ENCODE peak calls at places on chromosomes 16 and 17, in seven cellular contexts. T, N, B, O, G, M and V are unnamed samples.
A peak's percentile ranks its signal among the peaks of the same experiment; 100 is the strongest.

GRCh38 chr16:85145188-85145587 is 32.9 kb upstream of the CIBAR2 start:
- DNase-seq in T (no peak), N (no peak), B (no peak), O (no peak), G (no peak), M (no peak), V (no peak)

GRCh38 chr17:13593757-13594156 is 8.0 kb downstream of the HS3ST3A1 start:
- DNase-seq in T (no peak), N (no peak), B (peak; percentile 80), O (no peak), G (no peak), M (no peak), V (no peak)

GRCh38 chr17:45121055-45121454 is 11.3 kb downstream of the PLCD3 start:
- DNase-seq in T (no peak), N (no peak), B (no peak), O (no peak), G (no peak), M (peak; percentile 65), V (no peak)

GRCh38 chr17:17494499-17495447 is 1.4 kb downstream of the RASD1 start:
- DNase-seq in T (peak; percentile 51), N (peak; percentile 41), B (peak; percentile 74), O (no peak), G (no peak), M (peak; percentile 91), V (no peak)

GRCh38 chr17:56819431-56820145 is 14.1 kb downstream of the C17orf67 start:
- DNase-seq in T (no peak), N (peak; percentile 64), B (peak; percentile 87), O (no peak), G (peak; percentile 26), M (peak; percentile 98), V (no peak)

GRCh38 chr16:75116081-75116910 is at the start of gene LDHD:
- DNase-seq in T (peak; percentile 83), N (peak; percentile 90), B (peak; percentile 68), O (no peak), G (no peak), M (peak; percentile 82), V (no peak)

GRCh38 chr17:72518810-72519597 is 398.2 kb downstream of the SOX9 start:
- DNase-seq in T (no peak), N (no peak), B (no peak), O (no peak), G (no peak), M (no peak), V (no peak)

GRCh38 chr17:44360144-44360533 is 3.5 kb downstream of the FAM171A2 start:
- DNase-seq in T (no peak), N (no peak), B (no peak), O (no peak), G (no peak), M (no peak), V (no peak)

GRCh38 chr17:66138120-66138519 is 53.8 kb downstream of the CEP112 start:
- DNase-seq in T (no peak), N (no peak), B (no peak), O (no peak), G (no peak), M (no peak), V (no peak)

GRCh38 chr17:47615766-47616424 is 33.8 kb upstream of the KPNB1 start:
- DNase-seq in T (no peak), N (no peak), B (peak; percentile 74), O (no peak), G (peak; percentile 46), M (no peak), V (no peak)

GRCh38 chr16:13391337-13391736 is 489.9 kb downstream of the SHISA9 start:
- DNase-seq in T (no peak), N (no peak), B (no peak), O (no peak), G (no peak), M (no peak), V (no peak)

GRCh38 chr16:3953728-3954410 is 73.4 kb upstream of the CREBBP start:
- DNase-seq in T (no peak), N (no peak), B (no peak), O (no peak), G (peak; percentile 39), M (no peak), V (no peak)

GRCh38 chr17:31248986-31249385 is 48.1 kb downstream of the OMG start:
- DNase-seq in T (no peak), N (no peak), B (peak; percentile 60), O (peak; percentile 56), G (peak; percentile 29), M (no peak), V (no peak)

GRCh38 chr16:27972500-27972899 is 91.0 kb downstream of the GSG1L start:
- DNase-seq in T (no peak), N (no peak), B (peak; percentile 8), O (no peak), G (no peak), M (peak; percentile 81), V (no peak)

GRCh38 chr16:23448392-23448791 is 4.6 kb downstream of the COG7 start:
- DNase-seq in T (no peak), N (no peak), B (no peak), O (no peak), G (no peak), M (no peak), V (no peak)

GRCh38 chr16:75238132-75238852 is 13.1 kb downstream of the BCAR1 start:
- DNase-seq in T (peak; percentile 81), N (peak; percentile 86), B (peak; percentile 90), O (peak; percentile 69), G (peak; percentile 75), M (no peak), V (peak; percentile 74)

GRCh38 chr17:65531508-65532431 is 29.7 kb downstream of the AXIN2 start:
- DNase-seq in T (peak; percentile 60), N (peak; percentile 51), B (peak; percentile 83), O (no peak), G (no peak), M (peak; percentile 82), V (no peak)

GRCh38 chr16:28538733-28539596 is at the start of gene NUPR1:
- DNase-seq in T (peak; percentile 93), N (peak; percentile 98), B (peak; percentile 99), O (peak; percentile 71), G (peak; percentile 95), M (peak; percentile 52), V (peak; percentile 88)

GRCh38 chr16:6856578-6856977 is 476.1 kb upstream of the RBFOX1 start:
- DNase-seq in T (no peak), N (no peak), B (no peak), O (no peak), G (no peak), M (no peak), V (no peak)

GRCh38 chr16:19563377-19563776 is 7.9 kb downstream of the VPS35L start:
- DNase-seq in T (no peak), N (no peak), B (no peak), O (no peak), G (no peak), M (no peak), V (no peak)

GRCh38 chr16:85390511-85391174 is 222.5 kb upstream of the GSE1 start:
- DNase-seq in T (peak; percentile 68), N (peak; percentile 91), B (peak; percentile 96), O (peak; percentile 76), G (peak; percentile 79), M (no peak), V (peak; percentile 87)

GRCh38 chr16:87945351-87946042 is 5.7 kb upstream of the BANP start:
- DNase-seq in T (peak; percentile 73), N (peak; percentile 53), B (peak; percentile 78), O (no peak), G (peak; percentile 53), M (peak; percentile 84), V (peak; percentile 73)

DNA sequence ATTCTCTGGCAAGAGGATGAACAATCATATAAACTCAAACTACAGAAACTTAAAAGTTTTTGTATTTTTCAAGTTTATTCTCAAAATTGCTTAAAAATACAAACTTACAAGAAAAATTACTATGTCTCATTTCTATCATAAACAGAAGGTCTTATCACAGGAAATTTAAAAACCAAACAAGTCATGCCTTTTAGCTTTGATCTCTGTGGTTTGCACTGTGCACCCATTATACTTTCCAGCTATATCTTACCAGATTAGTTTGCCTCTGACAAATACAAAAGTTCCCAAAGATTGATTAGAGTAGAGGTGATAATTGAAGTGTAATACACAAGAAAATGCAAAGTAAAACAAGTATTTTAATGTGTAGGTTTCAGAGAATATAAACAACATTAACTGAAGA is 117.4 kb downstream of the MYO1D start:
- DNase-seq in T (no peak), N (no peak), B (no peak), O (no peak), G (no peak), M (no peak), V (no peak)
- H3K4me3 ChIP-seq in T (no peak overlapping the region), N (no peak overlapping the region), B (no peak overlapping the region), O (no peak overlapping the region), G (no peak overlapping the region), M (no peak overlapping the region), V (no peak overlapping the region)

GRCh38 chr17:69141802-69142472 is at the start of gene ABCA6:
- DNase-seq in T (no peak), N (peak; percentile 39), B (peak; percentile 81), O (no peak), G (no peak), M (no peak), V (peak; percentile 18)
- H3K4me3 ChIP-seq in T (peak within 1 kb of the TSS; percentile 55), N (peak within 1 kb of the TSS; percentile 10), B (peak within 1 kb of the TSS; percentile 21), O (no peak within 1 kb of the TSS), G (no peak within 1 kb of the TSS), M (no peak within 1 kb of the TSS), V (no peak within 1 kb of the TSS)

GRCh38 chr17:75392559-75392958 is 12.9 kb downstream of the GRB2 start:
- DNase-seq in T (no peak), N (no peak), B (no peak), O (no peak), G (no peak), M (peak; percentile 6), V (no peak)
- H3K4me3 ChIP-seq in T (peak overlapping the region; percentile 77), N (peak overlapping the region; percentile 55), B (peak overlapping the region; percentile 73), O (peak overlapping the region; percentile 88), G (peak overlapping the region; percentile 72), M (peak overlapping the region; percentile 94), V (peak overlapping the region; percentile 78)

GRCh38 chr17:76140661-76141211 is 309 bp downstream of the FOXJ1 start:
- DNase-seq in T (no peak), N (no peak), B (no peak), O (no peak), G (no peak), M (no peak), V (no peak)
- H3K4me3 ChIP-seq in T (peak overlapping the region; percentile 67), N (peak overlapping the region; percentile 51), B (peak overlapping the region; percentile 52), O (peak overlapping the region; percentile 57), G (peak overlapping the region; percentile 45), M (peak overlapping the region; percentile 79), V (peak overlapping the region; percentile 55)

GRCh38 chr17:77375917-77376651 is 235.3 kb downstream of the SEC14L1 start:
- DNase-seq in T (no peak), N (no peak), B (peak; percentile 97), O (peak; percentile 55), G (no peak), M (peak; percentile 73), V (peak; percentile 89)

GRCh38 chr17:77374170-77374936 is 233.6 kb downstream of the SEC14L1 start:
- DNase-seq in T (peak; percentile 87), N (peak; percentile 88), B (peak; percentile 95), O (no peak), G (peak; percentile 73), M (peak; percentile 98), V (peak; percentile 78)

GRCh38 chr17:77373298-77374169 is 232.8 kb downstream of the SEC14L1 start:
- DNase-seq in T (peak; percentile 50), N (no peak), B (peak; percentile 59), O (no peak), G (no peak), M (peak; percentile 90), V (no peak)

GRCh38 chr17:77375526-77375916 is 234.8 kb downstream of the SEC14L1 start:
- DNase-seq in T (no peak), N (no peak), B (no peak), O (no peak), G (no peak), M (no peak), V (no peak)

GRCh38 chr17:77375108-77375507 is 234.3 kb downstream of the SEC14L1 start:
- DNase-seq in T (no peak), N (no peak), B (no peak), O (no peak), G (no peak), M (no peak), V (no peak)
- H3K4me3 ChIP-seq in T (peak overlapping the region; percentile 98), N (peak overlapping the region; percentile 63), B (peak overlapping the region; percentile 64), O (peak overlapping the region; percentile 79), G (peak overlapping the region; percentile 88), M (peak overlapping the region; percentile 93), V (peak overlapping the region; percentile 91)